ENCODE peak calls at places on chromosomes 4 and X, in four cellular contexts. I, H, R and S are unnamed samples.

GRCh38 chrX:129360175-129360574 is 163.1 kb downstream of the SMARCA1 start:
- DNase-seq in I (peak), H (peak), R (peak), S (peak)

GRCh38 chr4:138996090-138996489 is 19.5 kb upstream of the NOCT start:
- DNase-seq in I (no peak), H (no peak), R (no peak), S (no peak)

GRCh38 chr4:73197220-73197619 is 61.4 kb downstream of the ANKRD17 start:
- DNase-seq in I (no peak), H (no peak), R (no peak), S (no peak)

GRCh38 chr4:16544251-16544721 is 318.0 kb upstream of the TAPT1 start:
- DNase-seq in I (no peak), H (no peak), R (no peak), S (no peak)

GRCh38 chr4:47326067-47326466 is 137.4 kb downstream of the COMMD8 start:
- DNase-seq in I (no peak), H (no peak), R (no peak), S (no peak)

GRCh38 chrX:3526749-3527148 is 180.3 kb upstream of the MXRA5 start:
- DNase-seq in I (no peak), H (no peak), R (no peak), S (no peak)

GRCh38 chr4:165874799-165875371 is 1.8 kb downstream of the TLL1 start:
- DNase-seq in I (no peak), H (no peak), R (no peak), S (peak)

GRCh38 chrX:142663330-142664095 is 362.2 kb upstream of the SPANXN4 start:
- DNase-seq in I (no peak), H (no peak), R (no peak), S (no peak)

GRCh38 chrX:73859622-73860021 is 296.6 kb downstream of the CHIC1 start:
- DNase-seq in I (no peak), H (no peak), R (no peak), S (no peak)

GRCh38 chrX:96182366-96182765 is 502.3 kb upstream of the DIAPH2 start:
- DNase-seq in I (peak), H (no peak), R (peak), S (peak)

GRCh38 chr4:139770361-139770760 is 104.7 kb downstream of the MGST2 start:
- DNase-seq in I (no peak), H (no peak), R (no peak), S (no peak)

GRCh38 chr4:112284662-112285411 is 867 bp downstream of the TIFA start:
- DNase-seq in I (no peak), H (no peak), R (peak), S (no peak)

GRCh38 chr4:61817071-61817470 is 616.9 kb downstream of the ADGRL3 start:
- DNase-seq in I (no peak), H (no peak), R (no peak), S (no peak)

GRCh38 chr4:111761531-111761930 is 383.7 kb upstream of the FAM241A start:
- DNase-seq in I (no peak), H (no peak), R (no peak), S (no peak)

GRCh38 chr4:128573781-128574508 is 235.6 kb upstream of the JADE1 start:
- DNase-seq in I (peak), H (no peak), R (no peak), S (no peak)

DNA sequence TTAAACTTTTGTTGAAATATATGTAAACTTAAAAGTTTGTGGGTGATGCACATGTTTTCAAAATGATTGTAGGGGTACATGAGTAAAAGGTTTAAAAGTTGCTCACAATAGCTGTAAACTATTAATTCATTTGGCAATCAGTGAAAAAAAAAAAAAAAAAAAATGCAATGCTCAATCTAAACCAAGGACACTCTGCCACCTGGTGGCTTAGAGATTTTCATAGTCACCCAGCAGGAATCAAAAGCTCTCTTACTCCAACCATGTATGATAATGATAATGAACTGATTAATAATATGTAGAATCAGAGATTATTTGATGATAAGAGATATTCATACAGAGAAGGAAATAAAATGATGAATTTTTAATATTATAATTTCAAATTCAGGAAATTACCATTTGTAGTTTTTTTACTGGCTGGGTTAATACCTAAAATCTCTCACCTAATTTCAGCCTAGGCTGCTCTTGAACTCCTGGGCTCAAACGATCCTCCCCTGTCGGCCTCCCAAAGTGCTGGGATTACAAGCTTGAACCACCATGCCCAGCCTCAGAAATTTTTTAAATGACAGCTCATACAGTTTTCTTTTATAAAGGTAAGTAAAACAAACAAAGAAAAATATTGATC is 46.9 kb upstream of the SLC25A4 start:
- DNase-seq in I (peak), H (no peak), R (peak), S (peak)
- TF ChIP-seq FOXK2 in I (no peak), H (no peak), R (no peak), S (no peak)

GRCh38 chrX:124209792-124210576 is 122.5 kb upstream of the TEX13D start:
- DNase-seq in I (no peak), H (no peak), R (no peak), S (no peak)

GRCh38 chrX:124216396-124217124 is 115.9 kb upstream of the TEX13D start:
- DNase-seq in I (no peak), H (no peak), R (no peak), S (no peak)

GRCh38 chrX:124215786-124216185 is 116.7 kb upstream of the TEX13D start:
- DNase-seq in I (no peak), H (no peak), R (no peak), S (no peak)

GRCh38 chrX:124211312-124211942 is 121.0 kb upstream of the TEX13D start:
- DNase-seq in I (peak), H (no peak), R (peak), S (peak)

DNA sequence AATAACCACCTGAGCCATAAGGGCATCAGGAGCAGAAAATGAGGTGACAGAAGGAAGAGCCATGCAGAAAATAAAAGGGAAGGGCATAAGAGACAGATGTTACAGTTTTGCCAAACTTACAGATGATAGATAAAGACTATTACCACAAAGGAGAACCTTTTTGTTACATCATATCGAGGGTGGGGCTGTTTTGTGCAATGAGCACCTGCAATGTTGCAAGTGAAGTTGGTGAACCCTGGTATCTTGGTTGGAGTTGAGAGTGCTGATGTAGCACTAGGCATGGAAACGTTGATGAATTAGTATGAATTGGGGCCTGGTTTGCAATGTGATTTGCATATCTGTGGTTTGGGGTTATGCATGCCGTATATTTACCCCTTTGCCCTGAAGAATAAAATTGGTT is 119.8 kb upstream of the TEX13D start:
- DNase-seq in I (no peak), H (no peak), R (no peak), S (no peak)
- TF ChIP-seq TARDBP in I (no peak), H (no peak), R (no peak), S (no peak)

GRCh38 chr4:6250235-6250983 is 19.2 kb upstream of the WFS1 start:
- DNase-seq in I (peak), H (peak), R (peak), S (peak)
- TF ChIP-seq FOXK2 in I (no peak), H (no peak), R (no peak), S (no peak)

GRCh38 chr4:74228691-74229640 is 71.0 kb downstream of the MTHFD2L start:
- DNase-seq in I (peak), H (no peak), R (peak), S (peak)

GRCh38 chr4:74223098-74223497 is 65.2 kb downstream of the MTHFD2L start:
- DNase-seq in I (no peak), H (no peak), R (no peak), S (no peak)

GRCh38 chr4:74219241-74219640 is 61.3 kb downstream of the MTHFD2L start:
- DNase-seq in I (no peak), H (no peak), R (no peak), S (no peak)

GRCh38 chr4:74218201-74218600 is 60.3 kb downstream of the MTHFD2L start:
- DNase-seq in I (no peak), H (no peak), R (no peak), S (no peak)

DNA sequence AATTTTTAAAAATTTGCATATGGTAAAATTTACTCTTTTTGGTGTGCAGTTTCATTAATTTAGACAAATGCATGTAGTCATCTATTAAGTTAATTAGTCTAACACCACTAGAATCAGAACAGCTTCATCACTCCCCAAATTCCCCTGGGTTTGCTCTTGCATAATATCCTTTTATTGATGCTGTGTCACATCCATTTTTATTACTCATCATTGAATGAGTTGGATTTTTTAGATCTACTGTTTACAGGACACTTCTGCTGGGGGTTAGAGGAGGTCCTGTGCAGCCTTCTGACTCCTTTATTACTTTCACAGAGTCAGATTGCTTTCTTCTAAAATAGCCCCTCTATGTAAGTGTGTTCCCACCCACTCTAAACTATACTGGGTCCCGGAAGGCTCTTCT is 65.9 kb downstream of the MTHFD2L start:
- DNase-seq in I (no peak), H (no peak), R (no peak), S (no peak)
- TF ChIP-seq TARDBP in I (no peak), H (no peak), R (no peak), S (no peak)

DNA sequence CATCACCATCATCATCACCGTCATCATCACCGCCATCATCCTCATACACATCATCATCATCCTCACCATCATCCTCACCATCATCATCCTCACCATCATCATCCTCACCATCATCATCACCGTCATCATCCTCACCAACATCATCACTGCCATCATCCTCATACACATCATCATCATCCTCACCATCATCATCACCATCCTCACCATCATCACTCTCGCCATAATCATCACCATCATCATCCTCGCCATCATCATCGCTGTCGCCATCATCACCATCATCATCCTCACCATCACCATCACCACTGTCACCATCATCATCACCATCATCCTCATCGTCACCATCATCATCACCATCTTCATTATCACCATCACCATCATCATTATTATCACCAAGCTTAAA is 19.8 kb upstream of the DHRSX start:
- DNase-seq in I (no peak), H (no peak), R (no peak), S (no peak)
- TF ChIP-seq FOXK2 in I (no peak), H (no peak), R (no peak), S (no peak)

GRCh38 chr4:177367336-177367735 is 57.7 kb downstream of the NEIL3 start:
- DNase-seq in I (peak), H (no peak), R (peak), S (peak)
- TF ChIP-seq TARDBP in I (no peak), H (no peak), R (no peak), S (no peak)

GRCh38 chr4:173246719-173247118 is 78.1 kb downstream of the GALNT7 start:
- DNase-seq in I (no peak), H (no peak), R (no peak), S (no peak)
- TF ChIP-seq FOXK2 in I (no peak), H (no peak), R (no peak), S (no peak)

DNA sequence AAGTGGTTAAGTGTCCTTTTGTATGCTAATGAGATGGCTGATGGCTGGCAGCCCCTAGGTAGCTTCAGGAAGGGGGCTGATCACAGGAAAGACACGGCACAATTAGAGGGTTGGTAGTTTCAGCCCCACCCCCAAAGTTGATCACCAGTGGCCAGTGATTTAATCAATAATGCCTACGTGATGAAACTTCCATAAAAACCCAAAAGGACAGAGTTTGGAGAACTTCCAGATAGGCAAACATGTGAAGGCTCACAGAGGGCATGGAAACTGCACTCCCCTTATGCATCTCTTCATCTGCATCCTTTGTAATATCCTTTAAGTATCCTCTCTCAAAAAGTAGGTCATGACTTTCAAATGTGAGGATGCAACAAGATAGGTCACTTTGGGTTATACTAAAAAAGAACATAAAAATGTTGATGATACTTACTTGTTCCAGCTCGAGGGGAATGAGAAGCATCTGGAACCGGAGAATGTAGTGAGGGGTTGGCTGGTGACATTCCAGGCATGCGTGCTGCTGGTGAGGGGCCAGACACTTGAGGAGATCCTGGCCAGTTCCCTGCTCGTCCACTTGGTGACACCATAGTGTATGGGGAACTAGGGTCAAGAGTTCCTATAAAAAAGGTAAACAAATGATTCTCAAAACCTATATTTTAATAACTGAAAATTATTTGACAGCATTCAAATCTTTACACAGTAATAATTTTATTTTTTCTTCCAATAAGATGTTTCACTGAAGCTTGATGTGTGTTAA is 16.7 kb upstream of the CXorf38 start:
- DNase-seq in I (no peak), H (no peak), R (peak), S (peak)
- TF ChIP-seq TARDBP in I (no peak), H (no peak), R (no peak), S (no peak)